ENCODE peak calls at places on chromosome 22, in six cellular contexts. One of them, this sample, is unnamed.

GRCh38 chr22:27195516-27195915 is 538.1 kb downstream of the MIAT start:
- DNase-seq in keratinocyte: no peak
- DNase-seq in HCT116: no peak
- DNase-seq in GM23248: no peak
- DNase-seq in mammary epithelial cell: no peak
- DNase-seq in fibroblast of lung: no peak
- DNase-seq in this sample: no peak

GRCh38 chr22:38882972-38883622 is 11.1 kb upstream of the CBX6 start:
- DNase-seq in HCT116: no peak
- DNase-seq in fibroblast of lung: no peak
- DNase-seq in mammary epithelial cell: no peak
- DNase-seq in keratinocyte: no peak
- DNase-seq in GM23248: no peak
- DNase-seq in this sample: no peak

GRCh38 chr22:26416670-26417270 is 12.3 kb upstream of the ASPHD2 start:
- DNase-seq in keratinocyte: peak
- DNase-seq in fibroblast of lung: peak
- DNase-seq in mammary epithelial cell: peak
- DNase-seq in HCT116: no peak
- DNase-seq in GM23248: peak
- DNase-seq in this sample: no peak

GRCh38 chr22:27719033-27719341 is 82.6 kb downstream of the MN1 start:
- DNase-seq in fibroblast of lung: no peak
- DNase-seq in GM23248: no peak
- DNase-seq in mammary epithelial cell: no peak
- DNase-seq in keratinocyte: no peak
- DNase-seq in HCT116: no peak
- DNase-seq in this sample: no peak

GRCh38 chr22:33328789-33329296 is 270.7 kb upstream of the SYN3 start:
- DNase-seq in HCT116: no peak
- DNase-seq in fibroblast of lung: peak
- DNase-seq in mammary epithelial cell: peak
- DNase-seq in GM23248: peak
- DNase-seq in keratinocyte: peak
- DNase-seq in this sample: no peak

GRCh38 chr22:38823076-38823475 is 20.8 kb downstream of the NPTXR start:
- DNase-seq in fibroblast of lung: no peak
- DNase-seq in HCT116: no peak
- DNase-seq in mammary epithelial cell: no peak
- DNase-seq in GM23248: no peak
- DNase-seq in keratinocyte: no peak
- DNase-seq in this sample: no peak

GRCh38 chr22:38864361-38865191 is 7.4 kb downstream of the CBX6 start:
- DNase-seq in fibroblast of lung: peak
- DNase-seq in mammary epithelial cell: no peak
- DNase-seq in keratinocyte: no peak
- DNase-seq in HCT116: no peak
- DNase-seq in GM23248: peak
- DNase-seq in this sample: no peak

GRCh38 chr22:42939941-42940653 is 74.9 kb downstream of the PACSIN2 start:
- DNase-seq in keratinocyte: no peak
- DNase-seq in GM23248: peak
- DNase-seq in fibroblast of lung: peak
- DNase-seq in HCT116: peak
- DNase-seq in mammary epithelial cell: peak
- DNase-seq in this sample: no peak

GRCh38 chr22:40449676-40450035 is 79.3 kb downstream of the SGSM3 start:
- DNase-seq in fibroblast of lung: peak
- DNase-seq in keratinocyte: no peak
- DNase-seq in HCT116: no peak
- DNase-seq in GM23248: peak
- DNase-seq in mammary epithelial cell: peak
- DNase-seq in this sample: no peak

GRCh38 chr22:42643632-42644421 is 3.4 kb upstream of the ATP5MGL start:
- DNase-seq in keratinocyte: no peak
- DNase-seq in HCT116: no peak
- DNase-seq in mammary epithelial cell: no peak
- DNase-seq in fibroblast of lung: no peak
- DNase-seq in GM23248: no peak
- DNase-seq in this sample: no peak

GRCh38 chr22:39946571-39947407 is 13.4 kb upstream of the TMA7B start:
- DNase-seq in mammary epithelial cell: peak
- DNase-seq in GM23248: no peak
- DNase-seq in fibroblast of lung: no peak
- DNase-seq in HCT116: no peak
- DNase-seq in keratinocyte: no peak
- DNase-seq in this sample: no peak

GRCh38 chr22:23175817-23176644 is 4.3 kb upstream of the BCR start:
- DNase-seq in mammary epithelial cell: no peak
- DNase-seq in fibroblast of lung: no peak
- DNase-seq in GM23248: no peak
- DNase-seq in HCT116: no peak
- DNase-seq in keratinocyte: no peak
- DNase-seq in this sample: peak

DNA sequence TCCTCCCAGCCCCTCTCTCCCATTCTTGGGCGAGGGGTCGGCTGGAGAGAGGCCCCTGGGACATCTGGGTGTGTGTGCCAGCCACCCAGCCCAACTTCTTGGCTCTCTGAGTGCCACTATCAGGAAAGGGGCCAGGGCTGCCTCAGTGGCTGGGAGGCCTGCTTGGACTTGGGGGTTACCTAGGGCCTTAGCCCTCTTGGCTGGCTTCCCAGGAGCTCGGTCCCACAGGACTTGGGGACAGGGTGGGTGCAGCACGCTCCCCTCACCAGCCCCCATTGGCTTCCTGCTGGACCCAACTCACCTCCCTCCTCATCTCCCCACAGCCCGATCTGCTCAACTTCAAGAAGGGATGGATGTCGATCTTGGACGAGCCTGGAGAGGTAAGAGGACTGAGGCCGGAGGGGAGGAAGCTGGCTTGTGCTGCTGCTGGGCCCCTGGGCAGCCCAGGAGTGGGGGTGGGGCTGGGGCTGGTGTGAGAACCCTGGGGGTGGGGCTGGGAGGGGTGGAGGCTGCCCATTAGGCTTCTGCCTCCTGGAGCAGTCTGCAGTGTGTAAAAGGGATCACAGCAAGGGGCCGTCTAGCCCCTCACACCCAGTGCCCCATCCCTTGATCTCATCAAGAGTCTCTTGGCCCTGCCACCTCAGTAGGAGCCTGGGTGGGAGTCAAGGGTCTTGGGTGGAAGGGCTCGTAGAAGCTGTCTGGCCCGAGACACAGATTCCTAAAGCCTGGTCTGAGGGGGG is 54.8 kb downstream of the TRIOBP start:
- DNase-seq in HCT116: no peak
- DNase-seq in GM23248: no peak
- DNase-seq in mammary epithelial cell: no peak
- DNase-seq in fibroblast of lung: no peak
- DNase-seq in keratinocyte: no peak
- DNase-seq in this sample: no peak
- H3K9ac ChIP-seq in HCT116: peak
- H3K9ac ChIP-seq in GM23248: peak
- H3K9ac ChIP-seq in mammary epithelial cell: peak
- H3K9ac ChIP-seq in fibroblast of lung: no peak
- H3K9ac ChIP-seq in keratinocyte: no peak
- H3K9ac ChIP-seq in this sample: no peak

GRCh38 chr22:20422965-20423635 is 14.5 kb downstream of the SCARF2 start:
- DNase-seq in keratinocyte: no peak
- DNase-seq in fibroblast of lung: no peak
- DNase-seq in mammary epithelial cell: no peak
- DNase-seq in GM23248: peak
- DNase-seq in HCT116: no peak
- DNase-seq in this sample: no peak
- TF ChIP-seq EZH2 in keratinocyte: no peak
- TF ChIP-seq EZH2 in fibroblast of lung: no peak
- TF ChIP-seq EZH2 in mammary epithelial cell: no peak
- TF ChIP-seq EZH2 in GM23248: no peak
- TF ChIP-seq EZH2 in HCT116: no peak
- TF ChIP-seq EZH2 in this sample: no peak

GRCh38 chr22:21104126-21104691 is 58.5 kb downstream of the LRRC74B start:
- DNase-seq in keratinocyte: no peak
- DNase-seq in fibroblast of lung: no peak
- DNase-seq in HCT116: no peak
- DNase-seq in GM23248: no peak
- DNase-seq in mammary epithelial cell: no peak
- DNase-seq in this sample: no peak
- H3K9ac ChIP-seq in keratinocyte: no peak
- H3K9ac ChIP-seq in fibroblast of lung: no peak
- H3K9ac ChIP-seq in HCT116: no peak
- H3K9ac ChIP-seq in GM23248: no peak
- H3K9ac ChIP-seq in mammary epithelial cell: no peak
- H3K9ac ChIP-seq in this sample: no peak

DNA sequence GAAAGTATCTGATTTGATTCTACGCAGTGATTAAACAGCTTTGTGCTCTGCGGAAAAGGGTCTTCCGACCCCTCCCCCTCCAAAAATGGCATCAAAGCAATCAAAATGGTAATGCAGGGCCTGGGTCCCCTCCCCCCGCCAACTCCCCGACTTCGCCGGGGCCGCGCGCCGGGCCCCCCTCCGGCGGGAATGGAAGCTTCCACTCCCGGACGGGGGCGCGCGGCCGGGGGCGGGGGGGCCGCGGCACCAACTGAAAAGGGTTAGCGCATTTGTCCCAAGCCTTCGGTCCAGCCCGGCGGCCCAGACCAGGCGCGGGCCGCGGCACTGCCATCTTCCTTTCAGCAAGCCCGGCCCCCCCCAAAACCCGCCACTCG is 2.9 kb downstream of the PHF21B start:
- DNase-seq in fibroblast of lung: no peak
- DNase-seq in mammary epithelial cell: no peak
- DNase-seq in HCT116: no peak
- DNase-seq in GM23248: no peak
- DNase-seq in keratinocyte: no peak
- DNase-seq in this sample: no peak
- TF ChIP-seq EZH2 in fibroblast of lung: no peak
- TF ChIP-seq EZH2 in mammary epithelial cell: no peak
- TF ChIP-seq EZH2 in HCT116: no peak
- TF ChIP-seq EZH2 in GM23248: peak
- TF ChIP-seq EZH2 in keratinocyte: peak
- TF ChIP-seq EZH2 in this sample: no peak

DNA sequence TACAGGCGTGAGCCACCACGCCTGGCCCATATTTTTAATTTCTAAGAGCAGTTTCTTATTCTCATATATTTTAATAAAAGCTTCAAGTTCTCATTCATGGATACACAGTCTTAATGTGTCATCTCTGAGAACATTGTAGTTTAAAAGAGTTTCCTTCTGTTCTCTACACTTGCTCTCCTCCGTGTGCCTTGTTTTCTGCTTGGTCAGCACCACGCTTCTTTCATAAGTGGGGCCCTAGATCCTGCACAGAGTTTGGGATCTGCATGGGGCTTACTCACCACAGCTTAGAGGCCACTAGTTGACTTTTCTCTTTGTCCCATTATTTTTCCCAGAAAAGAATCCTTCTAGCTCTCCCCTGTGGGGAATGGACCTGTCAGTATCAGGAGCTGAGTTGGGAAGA is 58.8 kb downstream of the PPP6R2 start:
- DNase-seq in mammary epithelial cell: no peak
- DNase-seq in fibroblast of lung: no peak
- DNase-seq in keratinocyte: no peak
- DNase-seq in GM23248: no peak
- DNase-seq in HCT116: no peak
- DNase-seq in this sample: no peak
- H3K9ac ChIP-seq in mammary epithelial cell: no peak
- H3K9ac ChIP-seq in fibroblast of lung: no peak
- H3K9ac ChIP-seq in keratinocyte: no peak
- H3K9ac ChIP-seq in GM23248: no peak
- H3K9ac ChIP-seq in HCT116: no peak
- H3K9ac ChIP-seq in this sample: no peak

GRCh38 chr22:45868586-45869443 is 108.1 kb downstream of the WNT7B start:
- DNase-seq in mammary epithelial cell: no peak
- DNase-seq in keratinocyte: no peak
- DNase-seq in fibroblast of lung: no peak
- DNase-seq in GM23248: no peak
- DNase-seq in HCT116: no peak
- DNase-seq in this sample: no peak
- TF ChIP-seq EZH2 in mammary epithelial cell: no peak
- TF ChIP-seq EZH2 in keratinocyte: no peak
- TF ChIP-seq EZH2 in fibroblast of lung: peak
- TF ChIP-seq EZH2 in GM23248: no peak
- TF ChIP-seq EZH2 in HCT116: no peak
- TF ChIP-seq EZH2 in this sample: no peak

GRCh38 chr22:24985824-24986214 is 33.3 kb downstream of the KIAA1671 start:
- DNase-seq in GM23248: peak
- DNase-seq in mammary epithelial cell: peak
- DNase-seq in HCT116: no peak
- DNase-seq in fibroblast of lung: peak
- DNase-seq in keratinocyte: peak
- DNase-seq in this sample: no peak
- H3K9ac ChIP-seq in GM23248: no peak
- H3K9ac ChIP-seq in mammary epithelial cell: no peak
- H3K9ac ChIP-seq in HCT116: no peak
- H3K9ac ChIP-seq in fibroblast of lung: no peak
- H3K9ac ChIP-seq in keratinocyte: peak
- H3K9ac ChIP-seq in this sample: no peak

DNA sequence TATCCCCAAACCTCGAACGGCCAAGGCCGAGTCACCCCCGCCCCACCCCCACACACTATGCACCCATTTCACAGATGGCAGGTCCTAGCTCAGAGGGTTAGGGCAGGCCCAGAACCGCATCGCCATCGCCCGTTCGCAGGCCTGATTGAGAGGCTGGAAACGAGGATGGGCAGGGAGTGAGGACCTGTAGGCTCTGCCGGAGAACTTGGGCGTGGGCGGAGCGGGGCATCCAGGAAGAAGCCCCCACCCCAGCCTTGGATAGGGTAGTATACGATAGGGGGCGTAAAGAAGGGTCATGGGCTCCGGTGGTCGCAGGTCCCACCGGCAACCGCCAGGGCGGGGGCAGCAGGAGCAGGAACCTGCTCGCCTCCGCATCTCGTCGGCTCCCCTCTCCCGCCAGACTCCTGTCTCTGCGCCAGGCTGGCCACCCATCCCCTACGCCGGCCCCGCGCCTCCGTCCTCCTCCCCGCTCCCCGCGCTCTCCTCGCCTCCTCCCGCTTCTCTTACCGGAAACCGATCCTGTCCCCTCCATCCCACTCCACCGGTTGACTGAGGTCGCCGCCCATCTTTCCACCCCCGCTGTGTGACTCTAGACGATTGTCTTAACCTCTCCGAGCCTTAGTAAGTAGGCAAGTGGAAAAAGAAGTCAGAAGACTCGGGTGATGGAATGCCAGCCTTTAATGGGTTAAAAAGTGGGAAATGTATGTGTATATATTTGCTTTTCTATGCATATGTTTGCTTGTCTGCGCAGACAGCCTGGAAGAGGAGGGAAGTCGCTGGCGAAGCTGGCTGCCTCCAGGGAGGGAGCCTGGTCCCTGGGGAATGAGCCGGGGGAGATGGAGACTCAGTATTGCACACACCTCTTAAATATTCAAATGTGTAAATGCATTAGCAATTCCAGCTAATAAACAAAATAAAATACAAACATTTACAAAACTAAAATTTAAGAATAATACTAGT is 52.8 kb downstream of the CYTH4 start:
- DNase-seq in fibroblast of lung: no peak
- DNase-seq in HCT116: no peak
- DNase-seq in GM23248: peak
- DNase-seq in mammary epithelial cell: no peak
- DNase-seq in keratinocyte: no peak
- DNase-seq in this sample: no peak
- TF ChIP-seq EZH2 in fibroblast of lung: peak
- TF ChIP-seq EZH2 in HCT116: no peak
- TF ChIP-seq EZH2 in GM23248: no peak
- TF ChIP-seq EZH2 in mammary epithelial cell: no peak
- TF ChIP-seq EZH2 in keratinocyte: peak
- TF ChIP-seq EZH2 in this sample: no peak

GRCh38 chr22:50169774-50170341 is 673 bp upstream of the PANX2 start:
- DNase-seq in GM23248: peak
- DNase-seq in fibroblast of lung: peak
- DNase-seq in mammary epithelial cell: no peak
- DNase-seq in HCT116: no peak
- DNase-seq in keratinocyte: no peak
- DNase-seq in this sample: peak
- H3K9ac ChIP-seq in GM23248: no peak
- H3K9ac ChIP-seq in fibroblast of lung: peak
- H3K9ac ChIP-seq in mammary epithelial cell: no peak
- H3K9ac ChIP-seq in HCT116: peak
- H3K9ac ChIP-seq in keratinocyte: no peak
- H3K9ac ChIP-seq in this sample: no peak